ENCODE peak calls at places on chromosomes 2 and 18, in ten cellular contexts. N is brain microvascular endothelial cell, K is fibroblast of lung, B is colonic mucosa, L is WTC11, X is SK-N-SH, I is neural progenitor cell, A is mucosa of descending colon, V is hepatocyte, E is AG10803. C is an unnamed sample.

GRCh38 chr2:241272722-241273551 is 42.5 kb downstream of the HDLBP start:
- DNase-seq in A (peak; percentile 79), X (peak; percentile 92), I (peak; percentile 73), K (peak; percentile 65), B (peak; percentile 76), N (peak; percentile 36), L (peak; percentile 53), V (peak; percentile 84), E (peak; percentile 72), C (peak; percentile 94)

GRCh38 chr2:429575-430254 is 141.8 kb upstream of the ALKAL2 start:
- DNase-seq in E (no peak), L (no peak), A (no peak), K (no peak), N (no peak), B (peak; percentile 9), V (no peak), X (no peak), I (no peak), C (peak; percentile 70)

GRCh38 chr18:79393626-79394401 is 1.9 kb upstream of the NFATC1 start:
- DNase-seq in N (peak; percentile 86), B (peak; percentile 79), X (peak; percentile 83), V (peak; percentile 89), E (peak; percentile 88), A (peak; percentile 84), I (peak; percentile 76), L (peak; percentile 68), K (peak; percentile 75), C (no peak)

GRCh38 chr2:86520153-86520552 is 43.1 kb downstream of the CHMP3 start:
- DNase-seq in V (no peak), X (no peak), N (no peak), E (no peak), I (no peak), K (no peak), B (no peak), A (no peak), L (no peak), C (no peak)

GRCh38 chr2:9807555-9808305 is 35.5 kb upstream of the TAF1B start:
- DNase-seq in B (no peak), I (no peak), N (no peak), X (peak; percentile 27), A (no peak), V (no peak), E (no peak), L (no peak), K (no peak), C (no peak)

GRCh38 chr2:218888341-218888740 is 7.7 kb downstream of the WNT10A start:
- DNase-seq in A (peak; percentile 12), N (no peak), I (no peak), K (no peak), L (peak; percentile 3), X (no peak), E (no peak), B (no peak), V (no peak), C (no peak)

GRCh38 chr2:85786865-85787264 is 33.1 kb downstream of the ATOH8 start:
- DNase-seq in L (peak; percentile 5), K (no peak), A (no peak), N (no peak), I (no peak), X (no peak), V (no peak), E (no peak), B (no peak), C (no peak)

GRCh38 chr2:181197140-181197760 is 216.8 kb downstream of the UBE2E3 start:
- DNase-seq in B (no peak), I (no peak), X (no peak), K (no peak), A (no peak), N (no peak), L (no peak), V (no peak), E (no peak), C (no peak)

GRCh38 chr2:197515277-197515797 is 529 bp upstream of the MOB4 start:
- DNase-seq in I (no peak), X (peak; percentile 60), N (no peak), V (peak; percentile 3), K (peak; percentile 53), E (peak; percentile 18), B (peak; percentile 42), L (no peak), A (no peak), C (no peak)

GRCh38 chr2:229141626-229142025 is 129.5 kb downstream of the PID1 start:
- DNase-seq in N (peak; percentile 32), K (peak; percentile 81), V (no peak), E (peak; percentile 57), I (no peak), A (no peak), L (no peak), B (no peak), X (no peak), C (no peak)

GRCh38 chr2:70738159-70738558 is 29.8 kb downstream of the ADD2 start:
- DNase-seq in X (no peak), N (no peak), K (no peak), V (no peak), E (no peak), L (no peak), A (no peak), B (no peak), I (no peak), C (no peak)

GRCh38 chr2:46990231-46990588 is 74.6 kb upstream of the MCFD2 start:
- DNase-seq in E (no peak), L (no peak), B (no peak), X (no peak), K (no peak), A (no peak), V (no peak), N (no peak), I (no peak), C (no peak)

GRCh38 chr2:46991985-46992384 is 76.4 kb upstream of the MCFD2 start:
- DNase-seq in K (no peak), L (no peak), V (no peak), X (no peak), E (no peak), B (no peak), A (no peak), N (no peak), I (no peak), C (no peak)

GRCh38 chr2:46989491-46990230 is 74.1 kb upstream of the MCFD2 start:
- DNase-seq in B (no peak), E (peak; percentile 41), I (no peak), V (no peak), X (no peak), L (no peak), N (no peak), A (no peak), K (no peak), C (no peak)

GRCh38 chr2:46988230-46988629 is 72.6 kb upstream of the MCFD2 start:
- DNase-seq in L (no peak), K (no peak), A (no peak), I (no peak), N (no peak), X (no peak), V (no peak), B (no peak), E (no peak), C (no peak)

DNA sequence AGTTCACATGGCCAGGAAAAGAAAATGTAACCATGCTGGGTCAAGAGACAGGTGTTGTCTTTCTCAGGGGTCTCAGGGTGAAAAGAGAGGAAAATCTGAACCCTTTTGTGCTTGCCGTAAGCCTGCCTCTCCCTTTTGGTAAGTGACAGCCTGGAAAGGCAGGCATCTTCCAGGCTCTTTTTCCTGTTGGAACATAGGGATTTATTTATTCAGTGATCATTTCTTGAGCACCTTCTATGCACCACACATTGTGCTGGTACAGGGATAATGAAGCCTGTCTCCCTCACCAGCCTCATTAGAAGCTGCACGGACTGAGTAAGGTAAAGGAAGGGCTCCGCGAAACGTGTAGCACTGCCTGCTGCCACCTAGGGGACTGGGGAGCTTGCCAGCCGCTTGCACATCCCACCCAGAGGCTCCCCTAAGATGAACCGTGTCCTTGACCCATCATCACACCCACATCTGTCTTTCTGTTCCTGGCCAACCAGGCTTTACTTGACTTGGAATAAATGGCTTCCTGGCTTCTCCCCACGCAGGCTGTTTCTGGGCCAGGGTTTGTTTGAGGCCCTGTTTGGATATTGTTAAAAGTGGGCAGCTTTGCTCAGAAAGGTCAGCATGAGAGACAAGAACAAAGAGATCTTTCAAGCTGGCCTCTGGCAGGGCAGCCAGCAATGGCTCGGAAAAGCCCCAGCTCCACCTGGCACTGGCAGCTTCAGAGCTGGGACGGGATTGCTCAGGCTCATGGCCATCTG is 73.3 kb upstream of the MCFD2 start:
- DNase-seq in A (no peak), N (no peak), K (no peak), X (peak; percentile 74), B (no peak), E (peak; percentile 21), L (peak; percentile 49), I (peak; percentile 62), V (no peak), C (no peak)
- TF ChIP-seq CTCF in A (no peak), N (peak; percentile 51), K (no peak), X (peak; percentile 26), B (no peak), E (no peak), L (no peak), I (peak; percentile 47), V (no peak), C (peak; percentile 29)

DNA sequence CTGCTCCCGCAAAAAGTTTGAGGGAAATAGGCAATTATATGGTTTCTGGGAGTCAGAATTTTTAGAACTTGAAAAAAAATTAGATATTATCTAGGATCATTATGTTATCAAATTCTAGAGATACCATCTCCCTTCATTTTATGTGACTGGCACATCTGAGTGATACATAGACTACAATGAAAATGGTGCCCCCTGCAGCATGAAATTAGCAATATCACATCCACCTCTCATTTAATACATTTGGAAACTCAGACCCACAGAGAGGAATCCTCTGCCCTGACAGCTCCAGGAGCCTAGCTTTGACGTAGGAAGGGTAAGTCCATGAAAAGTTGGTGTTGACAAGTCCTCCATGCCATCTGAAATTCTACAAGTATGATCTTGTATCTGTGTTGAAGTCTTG is 381.6 kb downstream of the SUCLG1 start:
- DNase-seq in I (peak; percentile 59), A (no peak), X (peak; percentile 5), V (peak; percentile 48), E (peak; percentile 1), K (peak; percentile 0), N (no peak), B (peak; percentile 25), L (peak; percentile 16), C (no peak)
- TF ChIP-seq CTCF in I (peak; percentile 69), A (no peak), X (peak; percentile 62), V (peak; percentile 52), E (peak; percentile 40), K (no peak), N (no peak), B (peak; percentile 44), L (no peak), C (peak; percentile 29)

DNA sequence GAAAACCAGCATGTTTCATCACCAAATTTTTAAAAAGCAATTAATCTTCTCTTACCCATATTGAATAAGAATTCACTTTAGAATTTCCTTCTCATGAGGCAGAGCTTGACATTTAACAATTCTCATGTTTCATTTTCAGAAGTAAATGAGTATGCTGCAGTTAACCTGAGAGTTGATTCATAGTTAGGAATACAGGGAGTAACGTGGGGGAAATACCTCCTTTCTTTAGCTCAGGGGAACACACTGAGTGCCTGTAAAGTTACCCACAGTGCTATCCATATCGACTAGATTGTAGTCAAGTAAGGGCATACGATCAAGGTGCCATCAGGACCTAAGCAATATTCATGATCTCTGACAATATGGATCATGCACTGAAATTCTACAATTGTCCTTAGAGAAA is 38.9 kb upstream of the ATIC start:
- DNase-seq in A (no peak), V (no peak), N (no peak), X (no peak), L (no peak), B (no peak), I (no peak), E (no peak), K (no peak), C (no peak)
- TF ChIP-seq CTCF in A (no peak), V (no peak), N (no peak), X (no peak), L (no peak), B (no peak), I (no peak), E (no peak), K (no peak), C (no peak)

GRCh38 chr2:207528980-207529329 is 807 bp upstream of the CREB1 start:
- DNase-seq in B (peak; percentile 49), E (peak; percentile 53), A (no peak), N (no peak), V (peak; percentile 56), I (no peak), L (no peak), K (peak; percentile 26), X (no peak), C (no peak)
- TF ChIP-seq CTCF in B (no peak), E (peak; percentile 42), A (no peak), N (peak; percentile 55), V (no peak), I (peak; percentile 3), L (no peak), K (peak; percentile 21), X (peak; percentile 36), C (peak; percentile 15)

C was measured in esophagus muscularis mucosa.